ENCODE peak calls at places on chromosomes 12 and 14, in seven cellular contexts. R, S, C, H, T, D and V are unnamed samples.

GRCh38 chr14:69083181-69083580 is 69.7 kb downstream of the DCAF5 start:
- DNase-seq in H (no peak), C (no peak), D (no peak), S (no peak), T (no peak), R (no peak), V (no peak)

GRCh38 chr12:1919284-1919683 is 832 bp upstream of the CACNA2D4 start:
- DNase-seq in T (no peak), S (no peak), C (no peak), D (no peak), H (no peak), R (no peak), V (no peak)

GRCh38 chr12:8081228-8081920 is 700 bp upstream of the NECAP1 start:
- DNase-seq in H (no peak), C (no peak), R (peak; percentile 8), S (peak; percentile 17), D (no peak), T (peak; percentile 10), V (no peak)

GRCh38 chr12:66776974-66777373 is 98.1 kb upstream of the GRIP1 start:
- DNase-seq in H (no peak), R (no peak), T (no peak), D (no peak), S (no peak), C (no peak), V (no peak)

GRCh38 chr12:117189725-117190209 is 503 bp downstream of the FBXO21 start:
- DNase-seq in S (peak; percentile 9), D (no peak), H (no peak), C (no peak), R (peak; percentile 45), T (peak; percentile 21), V (no peak)

GRCh38 chr12:100579844-100580243 is 6.4 kb downstream of the GAS2L3 start:
- DNase-seq in S (no peak), D (no peak), H (no peak), C (no peak), R (no peak), T (no peak), V (no peak)

GRCh38 chr14:70789361-70789760 is 20.0 kb downstream of the MAP3K9 start:
- DNase-seq in C (no peak), H (no peak), R (peak; percentile 81), S (no peak), T (peak; percentile 35), D (peak; percentile 10), V (no peak)

GRCh38 chr14:75267141-75267601 is 11.5 kb upstream of the FOS start:
- DNase-seq in T (peak; percentile 82), C (no peak), R (peak; percentile 62), S (no peak), D (no peak), H (no peak), V (no peak)

GRCh38 chr12:124480469-124481256 is 86.7 kb downstream of the NCOR2 start:
- DNase-seq in R (peak; percentile 94), S (no peak), H (no peak), C (no peak), T (peak; percentile 47), D (peak; percentile 84), V (no peak)

GRCh38 chr12:75438052-75438754 is 42.4 kb upstream of the GLIPR1 start:
- DNase-seq in H (no peak), T (no peak), R (peak; percentile 24), D (no peak), S (no peak), C (no peak), V (no peak)

GRCh38 chr14:105919458-105920150 is 393.2 kb downstream of the TMEM121 start:
- DNase-seq in C (no peak), S (no peak), H (no peak), T (no peak), D (no peak), R (no peak), V (no peak)

GRCh38 chr14:51661504-51661903 is 9.8 kb downstream of the FRMD6 start:
- DNase-seq in C (no peak), R (no peak), D (no peak), S (no peak), T (no peak), H (no peak), V (no peak)

GRCh38 chr14:106044949-106045596 is 518.7 kb downstream of the TMEM121 start:
- DNase-seq in D (no peak), T (no peak), C (peak; percentile 73), S (peak; percentile 79), R (peak; percentile 2), H (no peak), V (no peak)

GRCh38 chr14:38056270-38056669 is 151.4 kb upstream of the SSTR1 start:
- DNase-seq in C (no peak), H (no peak), R (no peak), D (no peak), S (no peak), T (no peak), V (no peak)

GRCh38 chr12:132423251-132424117 is 66.5 kb upstream of the FBRSL1 start:
- DNase-seq in T (no peak), R (no peak), S (no peak), D (no peak), C (no peak), H (no peak), V (no peak)

GRCh38 chr12:25648460-25648859 is 95.4 kb upstream of the LMNTD1 start:
- DNase-seq in S (no peak), R (peak; percentile 87), T (peak; percentile 66), H (no peak), D (peak; percentile 87), C (no peak), V (no peak)

GRCh38 chr12:119788783-119789182 is 88.3 kb downstream of the CIT start:
- DNase-seq in D (no peak), S (no peak), R (peak; percentile 11), C (no peak), H (no peak), T (peak; percentile 32), V (no peak)

GRCh38 chr14:72788972-72789728 is 104.8 kb downstream of the DPF3 start:
- DNase-seq in H (no peak), R (no peak), D (no peak), S (no peak), T (no peak), C (no peak), V (no peak)

GRCh38 chr12:130263025-130263424 is 74.7 kb upstream of the PIWIL1 start:
- DNase-seq in H (no peak), R (no peak), T (no peak), S (no peak), C (no peak), D (no peak), V (no peak)

GRCh38 chr12:795305-795704 is 42.9 kb downstream of the WNK1 start:
- DNase-seq in T (no peak), R (no peak), D (no peak), C (peak; percentile 18), S (peak; percentile 64), H (no peak), V (no peak)

GRCh38 chr12:24416423-24417109 is 467.1 kb upstream of the SOX5 start:
- DNase-seq in T (no peak), H (no peak), C (no peak), S (no peak), D (no peak), R (no peak), V (no peak)

GRCh38 chr14:104844306-104845032 is 20.6 kb upstream of the CEP170B start:
- DNase-seq in R (no peak), S (no peak), T (no peak), D (no peak), C (no peak), H (no peak), V (no peak)

GRCh38 chr12:112168561-112168971 is 43.2 kb downstream of the TRAFD1 start:
- DNase-seq in H (no peak), D (no peak), R (no peak), C (no peak), S (no peak), T (no peak), V (no peak)

GRCh38 chr14:71586131-71586893 is 345.9 kb upstream of the RGS6 start:
- DNase-seq in R (peak; percentile 65), S (no peak), T (peak; percentile 79), D (no peak), C (no peak), H (no peak), V (no peak)

GRCh38 chr14:25461780-25462179 is 411.8 kb upstream of the STXBP6 start:
- DNase-seq in D (no peak), C (no peak), S (no peak), H (no peak), T (no peak), R (no peak), V (no peak)

GRCh38 chr12:40921563-40922163 is 229.4 kb downstream of the CNTN1 start:
- DNase-seq in T (peak; percentile 44), H (no peak), S (no peak), R (peak; percentile 2), C (no peak), D (no peak), V (no peak)

GRCh38 chr14:32129124-32129523 is 52.0 kb downstream of the ARHGAP5 start:
- DNase-seq in S (no peak), D (no peak), R (peak; percentile 62), T (peak; percentile 85), C (no peak), H (no peak), V (no peak)

GRCh38 chr14:46686652-46687051 is 35.1 kb upstream of the RPL10L start:
- DNase-seq in H (no peak), R (no peak), S (no peak), T (no peak), C (no peak), D (no peak), V (no peak)

GRCh38 chr12:47909839-47910465 is 5.2 kb upstream of the VDR start:
- DNase-seq in T (no peak), C (no peak), R (no peak), S (no peak), H (no peak), D (no peak), V (no peak)